ENCODE peak calls at places on chromosomes 11 and 22, in four cellular contexts. J is mesothelial cell of epicardium, U is PC-3, E is esophagus squamous epithelium. S is an unnamed sample.

GRCh38 chr11:122737951-122738693 is 82.6 kb downstream of the UBASH3B start:
- DNase-seq in E (no peak), U (peak; percentile 72), J (no peak), S (no peak)

GRCh38 chr11:2312232-2313042 is 10.6 kb downstream of the TSPAN32 start:
- DNase-seq in U (peak; percentile 70), J (no peak), E (no peak), S (no peak)

GRCh38 chr11:123475478-123475877 is 45.4 kb downstream of the GRAMD1B start:
- DNase-seq in E (no peak), J (no peak), U (peak; percentile 72), S (no peak)

GRCh38 chr11:86688398-86689179 is 16.2 kb upstream of the ME3 start:
- DNase-seq in E (no peak), J (no peak), U (no peak), S (no peak)

GRCh38 chr11:22302368-22302767 is 35.8 kb upstream of the SLC17A6 start:
- DNase-seq in U (no peak), J (no peak), E (no peak), S (no peak)

GRCh38 chr11:63845305-63845704 is 6.4 kb downstream of the MARK2 start:
- DNase-seq in E (no peak), J (no peak), U (peak; percentile 77), S (no peak)

GRCh38 chr11:103480421-103480820 is 371.2 kb downstream of the DYNC2H1 start:
- DNase-seq in U (no peak), J (no peak), E (no peak), S (no peak)

GRCh38 chr11:105202844-105203548 is 63.4 kb upstream of the CARD18 start:
- DNase-seq in E (no peak), U (peak; percentile 70), J (no peak), S (no peak)

GRCh38 chr11:3614742-3615171 is 27.0 kb downstream of the ART5 start:
- DNase-seq in J (no peak), U (peak; percentile 18), E (no peak), S (peak; percentile 30)

GRCh38 chr22:19287076-19287724 is 4.3 kb downstream of the CLTCL1 start:
- DNase-seq in J (no peak), U (peak; percentile 54), E (no peak), S (no peak)

GRCh38 chr11:72223615-72224586 is 666 bp upstream of the INPPL1 start:
- DNase-seq in E (no peak), U (peak; percentile 60), J (no peak), S (peak; percentile 72)

GRCh38 chr11:1158681-1159525 is 1.1 kb downstream of the MUC5AC start:
- DNase-seq in E (no peak), U (no peak), J (no peak), S (peak; percentile 10)

GRCh38 chr11:62471603-62472002 is 52.8 kb downstream of the SCGB1A1 start:
- DNase-seq in U (no peak), E (no peak), J (no peak), S (no peak)

GRCh38 chr22:47625531-47626427 is 863.3 kb downstream of the TBC1D22A start:
- DNase-seq in J (no peak), E (no peak), U (no peak), S (no peak)

GRCh38 chr11:117180661-117181585 is 2.4 kb downstream of the SIDT2 start:
- DNase-seq in U (peak; percentile 49), J (no peak), E (peak; percentile 28), S (no peak)

GRCh38 chr11:96263361-96263763 is 79.6 kb downstream of the MAML2 start:
- DNase-seq in E (no peak), U (peak; percentile 89), J (no peak), S (no peak)

GRCh38 chr11:61718613-61719302 is 33.7 kb upstream of the MYRF start:
- DNase-seq in E (no peak), U (no peak), J (peak; percentile 51), S (no peak)

GRCh38 chr11:70751142-70751734 is 352.9 kb downstream of the CTTN start:
- DNase-seq in U (no peak), E (no peak), J (no peak), S (no peak)

GRCh38 chr22:49081926-49082325 is 745.7 kb downstream of the BRD1 start:
- DNase-seq in E (no peak), U (no peak), J (no peak), S (no peak)

GRCh38 chr22:39598017-39598965 is 27.7 kb downstream of the CACNA1I start:
- DNase-seq in E (no peak), U (peak; percentile 39), J (peak; percentile 59), S (peak; percentile 53)

GRCh38 chr11:104614117-104614716 is 284.0 kb downstream of the CASP12 start:
- DNase-seq in E (no peak), J (no peak), U (no peak), S (no peak)

GRCh38 chr11:43756575-43756974 is 76.0 kb downstream of the HSD17B12 start:
- DNase-seq in J (no peak), U (peak; percentile 43), E (no peak), S (no peak)

GRCh38 chr11:69166186-69167115 is 10.7 kb downstream of the SMIM38 start:
- DNase-seq in E (no peak), U (peak; percentile 79), J (no peak), S (peak; percentile 37)
- TF ChIP-seq CTCF in E (no peak), U (peak; percentile 43), J (no peak), S (no peak)

DNA sequence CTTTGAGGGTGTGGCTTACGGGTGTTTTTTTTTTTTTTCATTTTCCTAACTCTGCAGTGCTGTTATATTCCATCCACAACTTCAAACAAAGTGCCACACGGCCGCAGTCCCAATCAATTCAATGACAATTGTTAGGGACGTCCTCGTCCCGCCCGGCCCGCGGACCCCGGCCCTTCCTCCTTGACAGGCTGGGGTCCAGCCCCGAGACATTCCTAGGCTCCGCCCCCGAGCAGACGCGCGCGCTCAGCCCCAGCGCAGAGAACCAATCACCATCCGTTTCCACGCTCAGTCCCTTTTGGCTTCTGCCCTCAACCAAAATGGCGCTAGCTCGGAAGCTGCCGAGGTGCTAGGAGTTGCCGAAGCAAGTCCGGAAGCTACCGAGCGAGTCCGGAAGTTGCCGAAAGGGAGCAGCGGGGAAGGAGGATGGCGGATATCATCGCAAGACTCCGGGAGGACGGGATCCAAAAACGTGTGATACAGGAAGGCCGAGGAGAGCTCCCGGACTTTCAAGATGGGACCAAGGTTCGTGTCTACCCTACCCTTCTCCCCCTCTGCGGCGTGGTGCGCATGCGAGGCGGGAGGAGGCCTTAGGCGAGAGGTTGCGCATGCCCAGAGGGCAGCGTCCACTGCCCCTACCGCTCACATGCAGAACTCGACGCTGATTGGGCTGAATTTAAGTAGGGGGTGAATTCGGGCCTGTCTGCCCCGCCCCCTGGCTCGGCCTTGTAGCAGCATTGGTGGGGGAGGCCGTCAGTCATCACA is at the start of gene AIP:
- DNase-seq in J (peak; percentile 92), E (peak; percentile 86), U (peak; percentile 100), S (peak; percentile 87)
- TF ChIP-seq CTCF in J (peak; percentile 18), E (peak; percentile 43), U (no peak), S (no peak)

GRCh38 chr11:66313321-66314185 is 3.3 kb downstream of the CD248 start:
- DNase-seq in J (peak; percentile 69), E (no peak), U (no peak), S (no peak)
- TF ChIP-seq CTCF in J (peak; percentile 23), E (no peak), U (no peak), S (no peak)

GRCh38 chr11:16395601-16396000 is 39.3 kb upstream of the SOX6 start:
- DNase-seq in U (no peak), J (no peak), E (no peak), S (no peak)
- TF ChIP-seq CTCF in U (no peak), J (no peak), E (no peak), S (no peak)

DNA sequence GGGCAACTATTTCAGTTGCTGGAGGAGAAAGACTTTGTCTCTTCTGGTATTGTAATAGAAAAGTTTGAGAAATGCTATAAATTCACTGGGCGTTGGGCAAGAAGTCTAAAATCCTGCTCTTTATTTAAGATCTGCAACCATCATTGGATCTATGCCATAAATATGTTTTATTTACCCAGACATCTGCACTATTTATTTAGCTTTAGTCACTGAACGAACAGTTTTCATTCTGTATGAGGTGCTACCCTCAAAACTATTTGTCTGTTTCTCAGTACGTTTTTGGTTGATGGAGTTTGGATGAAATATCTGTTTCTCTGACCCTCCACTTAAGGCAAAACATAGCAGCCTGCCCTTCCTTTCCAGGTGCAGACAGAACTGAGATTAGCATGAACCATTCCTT is 171.5 kb downstream of the SNX19 start:
- DNase-seq in J (no peak), E (no peak), U (peak; percentile 76), S (no peak)
- TF ChIP-seq CTCF in J (no peak), E (no peak), U (no peak), S (no peak)

GRCh38 chr11:124922831-124923230 is 3.8 kb downstream of the HEPN1 start:
- DNase-seq in E (no peak), U (no peak), J (no peak), S (no peak)
- TF ChIP-seq CTCF in E (no peak), U (no peak), J (no peak), S (no peak)

DNA sequence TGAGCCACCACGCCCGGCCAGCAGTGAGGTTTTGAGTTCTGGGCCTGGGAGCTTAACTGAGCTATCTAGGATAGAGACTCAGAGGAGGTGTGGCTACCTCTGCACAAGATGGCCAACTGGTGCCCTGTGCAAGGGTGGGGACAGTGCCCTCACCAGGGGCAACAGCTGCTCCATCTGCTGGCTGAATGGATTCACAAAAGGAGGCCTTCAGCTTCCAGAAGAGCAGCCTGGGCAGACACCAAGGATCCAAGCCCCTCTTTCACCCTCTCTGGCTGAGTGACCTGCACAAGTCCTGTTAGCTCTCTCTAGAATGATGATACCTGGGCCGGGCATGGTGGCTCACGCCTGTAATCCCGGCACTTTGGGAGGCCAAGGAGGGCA is 33.5 kb upstream of the BAIAP2L2 start:
- DNase-seq in U (peak; percentile 43), J (no peak), E (no peak), S (no peak)
- TF ChIP-seq CTCF in U (peak; percentile 23), J (no peak), E (no peak), S (no peak)

DNA sequence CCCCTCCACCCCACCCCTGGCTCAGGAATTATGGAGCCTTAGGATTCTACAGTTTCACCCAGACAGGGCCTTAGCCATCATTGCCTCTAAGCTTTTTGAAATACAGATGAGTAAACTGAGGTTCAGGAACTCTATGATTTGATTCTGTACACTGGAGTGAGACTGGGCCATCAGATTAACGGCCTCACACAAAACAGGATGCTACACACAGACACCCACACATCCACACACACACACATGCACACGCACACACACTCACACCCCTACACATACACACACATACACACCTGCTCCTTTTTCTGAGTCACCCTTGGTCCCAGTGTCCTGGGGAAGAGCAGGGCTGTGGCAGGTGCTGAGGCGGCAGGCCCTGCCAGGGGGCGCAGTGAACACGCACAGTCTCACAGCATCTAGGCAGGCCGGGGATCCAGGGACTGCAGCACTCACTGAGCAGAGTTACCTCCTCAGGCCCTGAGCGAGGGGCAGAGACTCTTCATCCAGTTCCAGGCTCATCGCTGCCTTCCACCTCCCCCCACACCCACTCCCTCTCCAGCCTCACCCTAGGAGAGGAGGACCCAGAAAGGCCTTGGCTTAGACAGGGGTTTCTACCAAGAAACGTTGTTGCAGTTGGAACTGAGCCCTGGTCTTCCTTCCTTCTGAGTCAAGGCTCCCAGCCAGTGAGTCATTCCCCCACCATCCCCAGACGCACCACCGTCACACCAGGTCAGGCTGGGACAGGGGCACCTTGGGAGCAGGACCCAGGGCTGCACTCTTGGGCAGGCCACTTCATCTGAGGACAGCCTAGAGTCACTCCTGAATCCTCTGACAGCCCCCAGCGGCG is 89.8 kb upstream of the PARVA start:
- DNase-seq in U (peak; percentile 90), E (no peak), J (no peak), S (no peak)
- TF ChIP-seq CTCF in U (peak; percentile 81), E (peak; percentile 6), J (no peak), S (no peak)

S was measured in activated B cell treated with CpG ODN at 0.5 μM for 24 hours.